ENCODE peak calls at places on chromosomes 1 and 21, in ten cellular contexts. Z is smooth muscle cell of the brain vasculature; F is cardiac muscle cell; V is activated effector memory CD4-positive, alpha-beta T cell treated with anti-CD3 and anti-CD28 coated beads, Interleukin-2, amount 50 U/mL, for 16 hours; N is AG08396; Q is progenitor cell of endocrine pancreas; P is T-helper 1 cell; B is activated T-helper 1 cell treated with Interleukin-2 at 50 U/mL for 16 hours; D is T47D; A is fibroblast of the aortic adventitia. I is an unnamed sample.

GRCh38 chr1:40049745-40050144 is 9.2 kb downstream of the CAP1 start:
- DNase-seq in Z (no peak), F (peak; percentile 39), V (no peak), N (no peak), Q (no peak), P (peak; percentile 37), B (no peak), D (no peak), A (no peak), I (no peak)

GRCh38 chr1:149849246-149849946 is 50.0 kb upstream of the BOLA1 start:
- DNase-seq in Z (no peak), F (no peak), V (no peak), N (no peak), Q (no peak), P (peak; percentile 14), B (no peak), D (no peak), A (no peak), I (no peak)

GRCh38 chr21:37564924-37565529 is 198.5 kb downstream of the DYRK1A start:
- DNase-seq in Z (no peak), F (no peak), V (no peak), N (no peak), Q (no peak), P (no peak), B (no peak), D (no peak), A (no peak), I (no peak)

GRCh38 chr1:178986204-178986603 is 39.5 kb upstream of the FAM20B start:
- DNase-seq in Z (no peak), F (no peak), V (no peak), N (no peak), Q (no peak), P (no peak), B (no peak), D (no peak), A (no peak), I (no peak)

GRCh38 chr1:117794073-117794472 is 135.3 kb downstream of the GDAP2 start:
- DNase-seq in Z (no peak), F (peak; percentile 68), V (no peak), N (no peak), Q (no peak), P (no peak), B (no peak), D (no peak), A (peak; percentile 87), I (no peak)

GRCh38 chr1:31509124-31510072 is 66.9 kb upstream of the TINAGL1 start:
- DNase-seq in Z (no peak), F (no peak), V (no peak), N (no peak), Q (no peak), P (peak; percentile 19), B (no peak), D (no peak), A (no peak), I (no peak)

GRCh38 chr1:201562257-201562656 is 23.3 kb downstream of the NAV1 start:
- DNase-seq in Z (no peak), F (peak; percentile 86), V (no peak), N (peak; percentile 89), Q (no peak), P (no peak), B (no peak), D (no peak), A (peak; percentile 95), I (no peak)

GRCh38 chr1:53639251-53639721 is 99.7 kb downstream of the GLIS1 start:
- DNase-seq in Z (no peak), F (no peak), V (peak; percentile 54), N (peak; percentile 42), Q (no peak), P (no peak), B (no peak), D (no peak), A (no peak), I (no peak)

GRCh38 chr1:6511461-6512244 is 20.2 kb upstream of the PLEKHG5 start:
- DNase-seq in Z (no peak), F (no peak), V (no peak), N (no peak), Q (no peak), P (no peak), B (no peak), D (no peak), A (no peak), I (no peak)

GRCh38 chr1:86419277-86419903 is 4.6 kb upstream of the CLCA2 start:
- DNase-seq in Z (no peak), F (peak; percentile 61), V (no peak), N (peak; percentile 9), Q (no peak), P (peak; percentile 55), B (no peak), D (peak; percentile 23), A (peak; percentile 62), I (peak; percentile 26)

GRCh38 chr1:11761988-11762406 is at the start of gene C1orf167:
- DNase-seq in Z (no peak), F (no peak), V (peak; percentile 74), N (no peak), Q (no peak), P (peak; percentile 18), B (no peak), D (no peak), A (no peak), I (no peak)

GRCh38 chr1:18893120-18893519 is 9.2 kb downstream of the ALDH4A1 start:
- DNase-seq in Z (no peak), F (no peak), V (no peak), N (no peak), Q (no peak), P (no peak), B (no peak), D (no peak), A (no peak), I (no peak)

GRCh38 chr1:3638027-3638426 is 11.9 kb downstream of the WRAP73 start:
- DNase-seq in Z (no peak), F (no peak), V (no peak), N (no peak), Q (no peak), P (no peak), B (no peak), D (no peak), A (no peak), I (no peak)

GRCh38 chr1:96598416-96599168 is 123.0 kb upstream of the PTBP2 start:
- DNase-seq in Z (no peak), F (peak; percentile 9), V (no peak), N (peak; percentile 28), Q (no peak), P (no peak), B (no peak), D (no peak), A (peak; percentile 29), I (peak; percentile 37)

GRCh38 chr1:152190589-152190988 is 31.6 kb upstream of the RPTN start:
- DNase-seq in Z (no peak), F (peak; percentile 65), V (no peak), N (no peak), Q (no peak), P (no peak), B (no peak), D (no peak), A (peak; percentile 68), I (no peak)

GRCh38 chr1:160308451-160309182 is 23.7 kb upstream of the PEX19 start:
- DNase-seq in Z (no peak), F (no peak), V (no peak), N (no peak), Q (no peak), P (no peak), B (no peak), D (no peak), A (peak; percentile 18), I (no peak)

GRCh38 chr1:1291611-1292441 is 11.6 kb downstream of the SCNN1D start:
- DNase-seq in Z (no peak), F (peak; percentile 72), V (peak; percentile 87), N (peak; percentile 73), Q (peak; percentile 59), P (peak; percentile 59), B (peak; percentile 35), D (peak; percentile 69), A (peak; percentile 60), I (no peak)

GRCh38 chr1:247343801-247344200 is 12.1 kb upstream of the ZNF496 start:
- DNase-seq in Z (no peak), F (no peak), V (no peak), N (no peak), Q (no peak), P (no peak), B (no peak), D (no peak), A (no peak), I (no peak)

GRCh38 chr1:240455228-240455821 is 156.6 kb downstream of the GREM2 start:
- DNase-seq in Z (no peak), F (peak; percentile 17), V (no peak), N (no peak), Q (no peak), P (peak; percentile 33), B (no peak), D (no peak), A (peak; percentile 22), I (no peak)

GRCh38 chr1:52662645-52663313 is 29.8 kb downstream of the SHISAL2A start:
- DNase-seq in Z (peak; percentile 9), F (peak; percentile 72), V (no peak), N (no peak), Q (no peak), P (no peak), B (no peak), D (no peak), A (peak; percentile 59), I (no peak)

GRCh38 chr1:26820784-26821269 is 5.7 kb upstream of the ZDHHC18 start:
- DNase-seq in Z (no peak), F (no peak), V (peak; percentile 69), N (no peak), Q (no peak), P (peak; percentile 38), B (no peak), D (no peak), A (no peak), I (no peak)

GRCh38 chr1:111585461-111586100 is 34.0 kb upstream of the RAP1A start:
- DNase-seq in Z (no peak), F (no peak), V (no peak), N (no peak), Q (no peak), P (no peak), B (no peak), D (no peak), A (no peak), I (no peak)